ENCODE peak calls at places on chromosomes 11 and 22, in six cellular contexts. B is fibroblast of mammary gland, A is Peyer's patch, U is MM.1S, L is osteoblast, Q is AG04450. K is an unnamed sample.

GRCh38 chr22:35892192-35892591 is 136.4 kb downstream of the RBFOX2 start:
- DNase-seq in B (peak; percentile 82), A (no peak), U (no peak), L (no peak), Q (peak; percentile 18), K (no peak)

GRCh38 chr11:76592025-76592914 is 78.3 kb downstream of the LRRC32 start:
- DNase-seq in B (no peak), A (no peak), U (no peak), L (peak; percentile 48), Q (no peak), K (no peak)

GRCh38 chr11:74611369-74611861 is 19.0 kb downstream of the POLD3 start:
- DNase-seq in B (peak; percentile 82), A (no peak), U (peak; percentile 58), L (peak; percentile 42), Q (peak; percentile 54), K (peak; percentile 21)

GRCh38 chr22:35341090-35341874 is 39.6 kb upstream of the HMOX1 start:
- DNase-seq in B (no peak), A (no peak), U (no peak), L (peak; percentile 50), Q (no peak), K (no peak)

GRCh38 chr22:49099496-49100124 is 728.1 kb downstream of the BRD1 start:
- DNase-seq in B (no peak), A (no peak), U (no peak), L (peak; percentile 3), Q (no peak), K (no peak)

GRCh38 chr11:79092791-79093313 is 348.0 kb downstream of the TENM4 start:
- DNase-seq in B (peak; percentile 100), A (no peak), U (no peak), L (peak; percentile 93), Q (peak; percentile 99), K (peak; percentile 53)

GRCh38 chr11:16603890-16604783 is 134.3 kb upstream of the C11orf58 start:
- DNase-seq in B (no peak), A (no peak), U (peak; percentile 32), L (peak; percentile 91), Q (no peak), K (no peak)

GRCh38 chr11:48150213-48150612 is 66.4 kb upstream of the OR4B1 start:
- DNase-seq in B (peak; percentile 43), A (no peak), U (no peak), L (no peak), Q (no peak), K (no peak)

GRCh38 chr11:60924906-60925684 is 835 bp downstream of the TMEM132A start:
- DNase-seq in B (no peak), A (no peak), U (no peak), L (peak; percentile 86), Q (no peak), K (no peak)

GRCh38 chr11:48013269-48013901 is 33.0 kb downstream of the PTPRJ start:
- DNase-seq in B (no peak), A (peak; percentile 87), U (no peak), L (peak; percentile 68), Q (no peak), K (no peak)

GRCh38 chr11:100910808-100911207 is 218.8 kb downstream of the PGR start:
- DNase-seq in B (no peak), A (no peak), U (peak; percentile 89), L (no peak), Q (no peak), K (no peak)

GRCh38 chr11:6746626-6747025 is 25.1 kb downstream of the OR2AG2 start:
- DNase-seq in B (no peak), A (no peak), U (no peak), L (no peak), Q (no peak), K (no peak)

GRCh38 chr11:6745018-6745417 is 26.8 kb downstream of the OR2AG2 start:
- DNase-seq in B (no peak), A (no peak), U (no peak), L (no peak), Q (no peak), K (no peak)

GRCh38 chr11:6747097-6747662 is 24.6 kb downstream of the OR2AG2 start:
- DNase-seq in B (no peak), A (no peak), U (no peak), L (no peak), Q (no peak), K (no peak)

GRCh38 chr11:6746086-6746618 is 25.6 kb downstream of the OR2AG2 start:
- DNase-seq in B (no peak), A (peak; percentile 78), U (peak; percentile 84), L (no peak), Q (no peak), K (no peak)

GRCh38 chr11:6745465-6746015 is 26.2 kb downstream of the OR2AG2 start:
- DNase-seq in B (no peak), A (no peak), U (peak; percentile 11), L (no peak), Q (no peak), K (no peak)
- H3K4me3 ChIP-seq in B (no peak overlapping the region), A (peak overlapping the region; percentile 51), U (peak overlapping the region; percentile 64), L (no peak overlapping the region), Q (no peak overlapping the region), K (no peak overlapping the region)

GRCh38 chr11:130069684-130070108 is at the start of gene APLP2:
- DNase-seq in B (peak; percentile 95), A (peak; percentile 100), U (peak; percentile 99), L (peak; percentile 99), Q (peak; percentile 94), K (peak; percentile 91)
- H3K4me3 ChIP-seq in B (peak within 1 kb of the TSS; percentile 67), A (peak within 1 kb of the TSS; percentile 95), U (peak within 1 kb of the TSS; percentile 81), L (peak within 1 kb of the TSS; percentile 81), Q (peak within 1 kb of the TSS; percentile 78), K (peak within 1 kb of the TSS; percentile 85)

DNA sequence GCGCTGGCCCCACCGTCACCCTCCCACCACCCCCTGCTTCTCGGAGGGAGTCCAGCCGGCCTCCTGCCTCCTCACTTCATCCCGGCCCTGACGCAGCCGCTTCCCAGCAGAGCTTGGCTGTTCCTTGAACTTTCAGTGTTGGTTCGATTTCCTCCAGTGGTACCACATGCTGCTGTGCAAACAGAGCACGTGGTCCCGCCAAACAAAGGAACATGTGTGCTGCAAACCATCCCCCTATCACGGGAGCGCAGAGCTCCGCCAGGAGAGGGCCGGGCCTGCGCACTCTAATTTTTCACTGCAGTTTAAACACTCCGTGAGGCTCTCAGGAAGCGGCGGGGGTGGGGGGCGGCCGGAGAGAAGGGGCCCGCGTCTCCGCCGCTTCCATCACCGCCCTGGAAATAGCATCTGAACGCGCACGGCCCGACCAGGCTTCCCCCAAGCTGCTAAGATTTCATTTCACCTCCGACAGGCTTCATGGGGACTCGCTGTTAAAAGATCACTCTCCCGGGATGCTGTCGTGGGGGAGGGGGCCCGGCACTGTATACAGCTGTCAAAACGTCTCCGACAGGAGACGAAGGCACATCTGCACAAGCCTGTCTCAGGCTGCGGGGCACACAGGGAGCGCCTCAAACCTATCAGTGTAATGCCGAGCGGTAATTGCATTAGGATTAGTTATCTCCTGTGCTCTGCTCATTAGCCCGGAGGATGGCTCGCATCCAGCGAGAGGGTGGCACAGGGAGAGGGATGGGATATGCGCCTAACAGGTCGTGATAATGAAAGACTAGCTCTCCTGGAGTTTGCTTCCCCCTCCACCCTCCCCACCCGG is 269.9 kb upstream of the SORL1-AS1 start:
- DNase-seq in B (peak; percentile 89), A (no peak), U (no peak), L (peak; percentile 88), Q (peak; percentile 76), K (peak; percentile 97)
- H3K4me3 ChIP-seq in B (peak overlapping the region; percentile 49), A (peak overlapping the region; percentile 15), U (no peak overlapping the region), L (peak overlapping the region; percentile 70), Q (peak overlapping the region; percentile 58), K (peak overlapping the region; percentile 51)

DNA sequence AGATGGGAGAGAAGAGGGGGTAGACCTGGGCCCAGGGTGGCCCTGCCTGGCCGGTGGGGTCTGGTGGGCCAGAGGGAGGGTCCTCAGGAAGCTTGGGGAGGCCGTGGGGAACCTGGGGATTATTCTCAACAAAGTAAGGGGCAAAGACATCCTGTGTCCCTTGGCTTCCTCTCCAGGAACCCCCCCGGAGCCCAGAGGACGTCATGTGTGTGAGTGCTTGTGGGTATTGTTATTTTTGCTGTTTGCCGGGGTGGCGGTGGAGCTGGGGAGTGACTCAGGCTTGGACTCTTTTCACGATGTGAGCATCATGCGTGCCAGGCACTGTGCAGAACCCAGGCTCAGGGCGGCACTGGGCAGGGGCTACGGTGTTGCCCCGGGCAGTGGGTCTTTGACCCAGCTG is 982 bp upstream of the SHANK3 start:
- DNase-seq in B (no peak), A (no peak), U (no peak), L (peak; percentile 95), Q (no peak), K (no peak)
- H3K4me3 ChIP-seq in B (no peak overlapping the region), A (no peak overlapping the region), U (no peak overlapping the region), L (no peak overlapping the region), Q (no peak overlapping the region), K (no peak overlapping the region)

GRCh38 chr11:68099474-68100405 is 21.4 kb downstream of the CHKA start:
- DNase-seq in B (no peak), A (peak; percentile 48), U (no peak), L (peak; percentile 49), Q (no peak), K (no peak)
- H3K4me3 ChIP-seq in B (no peak overlapping the region), A (no peak overlapping the region), U (no peak overlapping the region), L (peak overlapping the region; percentile 35), Q (no peak overlapping the region), K (no peak overlapping the region)